ENCODE peak calls at places on chromosomes 16 and 17, in seven cellular contexts. F, Y, O, W, S, B and X are unnamed samples.

GRCh38 chr17:77727216-77727615 is 231.3 kb upstream of the TNRC6C start:
- DNase-seq in F (no peak), Y (no peak), O (no peak), W (no peak), S (no peak), B (no peak), X (peak; percentile 52)

GRCh38 chr16:65384441-65384840 is 262.6 kb upstream of the CDH11 start:
- DNase-seq in F (no peak), Y (no peak), O (no peak), W (no peak), S (no peak), B (no peak), X (no peak)

GRCh38 chr16:57925310-57925709 is 45.6 kb downstream of the CNGB1 start:
- DNase-seq in F (no peak), Y (no peak), O (no peak), W (no peak), S (no peak), B (no peak), X (no peak)

GRCh38 chr16:4800290-4801041 is 2.0 kb downstream of the ROGDI start:
- DNase-seq in F (no peak), Y (peak; percentile 78), O (no peak), W (no peak), S (peak; percentile 94), B (no peak), X (peak; percentile 83)

GRCh38 chr16:88264641-88265285 is 118.0 kb upstream of the ZNF469 start:
- DNase-seq in F (no peak), Y (no peak), O (peak; percentile 64), W (no peak), S (peak; percentile 62), B (peak; percentile 70), X (peak; percentile 66)

GRCh38 chr16:85323961-85324253 is 211.6 kb upstream of the CIBAR2 start:
- DNase-seq in F (no peak), Y (no peak), O (no peak), W (no peak), S (no peak), B (no peak), X (no peak)

GRCh38 chr16:359871-360697 is 7.6 kb upstream of the AXIN1 start:
- DNase-seq in F (no peak), Y (no peak), O (no peak), W (no peak), S (no peak), B (no peak), X (no peak)

GRCh38 chr16:23048164-23048563 is 101.1 kb downstream of the USP31 start:
- DNase-seq in F (no peak), Y (no peak), O (no peak), W (no peak), S (no peak), B (no peak), X (no peak)

GRCh38 chr16:8740775-8741355 is 56.6 kb downstream of the TMEM186 start:
- DNase-seq in F (no peak), Y (no peak), O (no peak), W (no peak), S (no peak), B (no peak), X (no peak)

GRCh38 chr17:66347661-66348604 is 45.5 kb downstream of the PRKCA start:
- DNase-seq in F (peak; percentile 66), Y (no peak), O (no peak), W (no peak), S (no peak), B (no peak), X (no peak)

GRCh38 chr17:57868775-57869598 is 19.1 kb upstream of the MRPS23 start:
- DNase-seq in F (no peak), Y (no peak), O (no peak), W (no peak), S (no peak), B (no peak), X (no peak)

GRCh38 chr17:6713918-6714271 is 726 bp upstream of the SLC13A5 start:
- DNase-seq in F (no peak), Y (no peak), O (no peak), W (no peak), S (no peak), B (no peak), X (no peak)

GRCh38 chr17:79116575-79117368 is 42.1 kb downstream of the ENGASE start:
- DNase-seq in F (no peak), Y (no peak), O (no peak), W (no peak), S (no peak), B (no peak), X (no peak)

GRCh38 chr17:56850591-56850990 is 16.6 kb downstream of the DGKE start:
- DNase-seq in F (no peak), Y (no peak), O (no peak), W (no peak), S (no peak), B (no peak), X (no peak)

GRCh38 chr17:74742978-74743545 is 5.4 kb upstream of the NHERF1 start:
- DNase-seq in F (no peak), Y (no peak), O (no peak), W (no peak), S (no peak), B (no peak), X (no peak)

GRCh38 chr17:50181601-50182345 is 16.0 kb downstream of the SGCA start:
- DNase-seq in F (no peak), Y (no peak), O (no peak), W (no peak), S (no peak), B (no peak), X (peak; percentile 72)

GRCh38 chr17:34259151-34259550 is 4.1 kb downstream of the CCL2 start:
- DNase-seq in F (no peak), Y (no peak), O (no peak), W (no peak), S (no peak), B (no peak), X (no peak)

GRCh38 chr16:1029259-1029545 is 43.3 kb upstream of the SSTR5 start:
- DNase-seq in F (no peak), Y (no peak), O (no peak), W (no peak), S (no peak), B (no peak), X (no peak)

GRCh38 chr16:51165043-51165442 is 14.0 kb upstream of the SALL1 start:
- DNase-seq in F (no peak), Y (no peak), O (no peak), W (no peak), S (no peak), B (no peak), X (no peak)

GRCh38 chr16:19840524-19841110 is 44.0 kb downstream of the GPRC5B start:
- DNase-seq in F (peak; percentile 92), Y (no peak), O (no peak), W (no peak), S (no peak), B (no peak), X (no peak)

GRCh38 chr16:1701216-1701878 is 4.6 kb upstream of the MAPK8IP3 start:
- DNase-seq in F (no peak), Y (no peak), O (no peak), W (no peak), S (no peak), B (no peak), X (no peak)

GRCh38 chr17:74274703-74275340 is 788 bp downstream of the DNAI2 start:
- DNase-seq in F (no peak), Y (no peak), O (no peak), W (no peak), S (no peak), B (no peak), X (no peak)

GRCh38 chr17:4345569-4345968 is 20.9 kb downstream of the UBE2G1 start:
- DNase-seq in F (no peak), Y (no peak), O (no peak), W (no peak), S (no peak), B (no peak), X (no peak)

GRCh38 chr17:13640559-13640958 is 38.8 kb upstream of the HS3ST3A1 start:
- DNase-seq in F (no peak), Y (no peak), O (no peak), W (no peak), S (no peak), B (no peak), X (no peak)

GRCh38 chr17:62675701-62676100 is 48.2 kb downstream of the MRC2 start:
- DNase-seq in F (no peak), Y (no peak), O (no peak), W (no peak), S (no peak), B (no peak), X (no peak)

GRCh38 chr17:56934280-56934679 is 20.4 kb upstream of the TRIM25 start:
- DNase-seq in F (no peak), Y (no peak), O (no peak), W (no peak), S (no peak), B (no peak), X (no peak)

GRCh38 chr17:36901506-36901905 is 35.8 kb upstream of the LHX1 start:
- DNase-seq in F (no peak), Y (no peak), O (no peak), W (no peak), S (no peak), B (no peak), X (no peak)